ENCODE peak calls at places on chromosomes 5 and 9, in nine cellular contexts. One of them, this sample, is unnamed.

GRCh38 chr9:105328872-105329728 is 84.6 kb downstream of the SLC44A1 start:
- DNase-seq in adrenal gland: no peak
- DNase-seq in endothelial cell: no peak
- DNase-seq in IMR-90: no peak
- DNase-seq in LoVo: no peak
- DNase-seq in AG04450: no peak
- DNase-seq in sciatic nerve: no peak
- DNase-seq in activated naive CD8-positive, alpha-beta T cell treated with anti-CD3 and anti-CD28 coated beads, Interleukin-2, amount 10 ng/mL, durations not matched to agents 7 days and 5 days: no peak
- DNase-seq in stimulated activated CD8-positive, alpha-beta memory T cell treated with anti-CD3 and anti-CD28 coated beads, Interleukin-7, amount 100 ng/mL, for 24 hours: no peak
- DNase-seq in this sample: no peak

GRCh38 chr5:31066655-31067328 is 126.7 kb upstream of the CDH6 start:
- DNase-seq in stimulated activated CD8-positive, alpha-beta memory T cell treated with anti-CD3 and anti-CD28 coated beads, Interleukin-7, amount 100 ng/mL, for 24 hours: no peak
- DNase-seq in adrenal gland: no peak
- DNase-seq in activated naive CD8-positive, alpha-beta T cell treated with anti-CD3 and anti-CD28 coated beads, Interleukin-2, amount 10 ng/mL, durations not matched to agents 7 days and 5 days: no peak
- DNase-seq in sciatic nerve: no peak
- DNase-seq in LoVo: no peak
- DNase-seq in endothelial cell: no peak
- DNase-seq in IMR-90: peak
- DNase-seq in AG04450: peak
- DNase-seq in this sample: no peak

GRCh38 chr5:95238560-95239325 is 46.2 kb downstream of the MCTP1 start:
- DNase-seq in adrenal gland: no peak
- DNase-seq in stimulated activated CD8-positive, alpha-beta memory T cell treated with anti-CD3 and anti-CD28 coated beads, Interleukin-7, amount 100 ng/mL, for 24 hours: no peak
- DNase-seq in IMR-90: peak
- DNase-seq in sciatic nerve: no peak
- DNase-seq in AG04450: no peak
- DNase-seq in endothelial cell: no peak
- DNase-seq in LoVo: no peak
- DNase-seq in activated naive CD8-positive, alpha-beta T cell treated with anti-CD3 and anti-CD28 coated beads, Interleukin-2, amount 10 ng/mL, durations not matched to agents 7 days and 5 days: no peak
- DNase-seq in this sample: peak

GRCh38 chr5:77636423-77637169 is 1.9 kb downstream of the OTP start:
- DNase-seq in adrenal gland: no peak
- DNase-seq in endothelial cell: no peak
- DNase-seq in sciatic nerve: no peak
- DNase-seq in LoVo: no peak
- DNase-seq in AG04450: no peak
- DNase-seq in stimulated activated CD8-positive, alpha-beta memory T cell treated with anti-CD3 and anti-CD28 coated beads, Interleukin-7, amount 100 ng/mL, for 24 hours: no peak
- DNase-seq in activated naive CD8-positive, alpha-beta T cell treated with anti-CD3 and anti-CD28 coated beads, Interleukin-2, amount 10 ng/mL, durations not matched to agents 7 days and 5 days: no peak
- DNase-seq in IMR-90: no peak
- DNase-seq in this sample: no peak

GRCh38 chr5:64792474-64792873 is 23.7 kb downstream of the CWC27 start:
- DNase-seq in endothelial cell: no peak
- DNase-seq in adrenal gland: no peak
- DNase-seq in stimulated activated CD8-positive, alpha-beta memory T cell treated with anti-CD3 and anti-CD28 coated beads, Interleukin-7, amount 100 ng/mL, for 24 hours: no peak
- DNase-seq in sciatic nerve: no peak
- DNase-seq in LoVo: peak
- DNase-seq in activated naive CD8-positive, alpha-beta T cell treated with anti-CD3 and anti-CD28 coated beads, Interleukin-2, amount 10 ng/mL, durations not matched to agents 7 days and 5 days: no peak
- DNase-seq in AG04450: no peak
- DNase-seq in IMR-90: no peak
- DNase-seq in this sample: no peak

GRCh38 chr5:150175536-150175935 is 9.0 kb downstream of the CDX1 start:
- DNase-seq in LoVo: peak
- DNase-seq in sciatic nerve: no peak
- DNase-seq in IMR-90: peak
- DNase-seq in AG04450: no peak
- DNase-seq in endothelial cell: peak
- DNase-seq in stimulated activated CD8-positive, alpha-beta memory T cell treated with anti-CD3 and anti-CD28 coated beads, Interleukin-7, amount 100 ng/mL, for 24 hours: no peak
- DNase-seq in activated naive CD8-positive, alpha-beta T cell treated with anti-CD3 and anti-CD28 coated beads, Interleukin-2, amount 10 ng/mL, durations not matched to agents 7 days and 5 days: no peak
- DNase-seq in adrenal gland: no peak
- DNase-seq in this sample: peak

GRCh38 chr5:147949711-147950573 is 43.6 kb upstream of the C5orf46 start:
- DNase-seq in adrenal gland: no peak
- DNase-seq in stimulated activated CD8-positive, alpha-beta memory T cell treated with anti-CD3 and anti-CD28 coated beads, Interleukin-7, amount 100 ng/mL, for 24 hours: no peak
- DNase-seq in sciatic nerve: no peak
- DNase-seq in AG04450: no peak
- DNase-seq in endothelial cell: no peak
- DNase-seq in IMR-90: peak
- DNase-seq in LoVo: peak
- DNase-seq in activated naive CD8-positive, alpha-beta T cell treated with anti-CD3 and anti-CD28 coated beads, Interleukin-2, amount 10 ng/mL, durations not matched to agents 7 days and 5 days: no peak
- DNase-seq in this sample: peak

GRCh38 chr9:26893030-26893676 is 551 bp upstream of the CAAP1 start:
- DNase-seq in adrenal gland: no peak
- DNase-seq in activated naive CD8-positive, alpha-beta T cell treated with anti-CD3 and anti-CD28 coated beads, Interleukin-2, amount 10 ng/mL, durations not matched to agents 7 days and 5 days: no peak
- DNase-seq in IMR-90: no peak
- DNase-seq in AG04450: no peak
- DNase-seq in LoVo: no peak
- DNase-seq in endothelial cell: no peak
- DNase-seq in sciatic nerve: no peak
- DNase-seq in stimulated activated CD8-positive, alpha-beta memory T cell treated with anti-CD3 and anti-CD28 coated beads, Interleukin-7, amount 100 ng/mL, for 24 hours: no peak
- DNase-seq in this sample: no peak